ENCODE peak calls at places on chromosomes 3 and 15, in ten cellular contexts. One of them, this sample, is unnamed.

GRCh38 chr3:16788440-16789057 is 96.2 kb upstream of the PLCL2 start:
- DNase-seq in activated CD4-positive, CD25-positive, alpha-beta regulatory T cell: no peak
- DNase-seq in GDM1: peak
- DNase-seq in fibroblast of lung: no peak
- DNase-seq in GM23248: no peak
- DNase-seq in T-helper 1 cell: no peak
- DNase-seq in amniotic stem cell: no peak
- DNase-seq in IMR-90: no peak
- DNase-seq in brain microvascular endothelial cell: no peak
- DNase-seq in M059J: no peak
- DNase-seq in this sample: no peak

GRCh38 chr3:58157649-58158048 is 53.1 kb downstream of the DNASE1L3 start:
- DNase-seq in activated CD4-positive, CD25-positive, alpha-beta regulatory T cell: no peak
- DNase-seq in GDM1: no peak
- DNase-seq in fibroblast of lung: no peak
- DNase-seq in GM23248: no peak
- DNase-seq in T-helper 1 cell: no peak
- DNase-seq in amniotic stem cell: no peak
- DNase-seq in IMR-90: no peak
- DNase-seq in brain microvascular endothelial cell: no peak
- DNase-seq in M059J: no peak
- DNase-seq in this sample: no peak

GRCh38 chr15:101570238-101570637 is 80.7 kb upstream of the PCSK6 start:
- DNase-seq in activated CD4-positive, CD25-positive, alpha-beta regulatory T cell: no peak
- DNase-seq in GDM1: no peak
- DNase-seq in fibroblast of lung: no peak
- DNase-seq in GM23248: peak
- DNase-seq in T-helper 1 cell: no peak
- DNase-seq in amniotic stem cell: no peak
- DNase-seq in IMR-90: no peak
- DNase-seq in brain microvascular endothelial cell: no peak
- DNase-seq in M059J: no peak
- DNase-seq in this sample: no peak

GRCh38 chr3:129006864-129007263 is 5.8 kb downstream of the EFCC1 start:
- DNase-seq in activated CD4-positive, CD25-positive, alpha-beta regulatory T cell: no peak
- DNase-seq in GDM1: no peak
- DNase-seq in fibroblast of lung: no peak
- DNase-seq in GM23248: no peak
- DNase-seq in T-helper 1 cell: no peak
- DNase-seq in amniotic stem cell: no peak
- DNase-seq in IMR-90: no peak
- DNase-seq in brain microvascular endothelial cell: no peak
- DNase-seq in M059J: no peak
- DNase-seq in this sample: no peak

GRCh38 chr3:191328383-191328962 is 721 bp upstream of the CCDC50 start:
- DNase-seq in activated CD4-positive, CD25-positive, alpha-beta regulatory T cell: no peak
- DNase-seq in GDM1: no peak
- DNase-seq in fibroblast of lung: no peak
- DNase-seq in GM23248: no peak
- DNase-seq in T-helper 1 cell: no peak
- DNase-seq in amniotic stem cell: no peak
- DNase-seq in IMR-90: no peak
- DNase-seq in brain microvascular endothelial cell: no peak
- DNase-seq in M059J: no peak
- DNase-seq in this sample: no peak

GRCh38 chr15:49718234-49718633 is 97.4 kb downstream of the DTWD1 start:
- DNase-seq in activated CD4-positive, CD25-positive, alpha-beta regulatory T cell: no peak
- DNase-seq in GDM1: no peak
- DNase-seq in fibroblast of lung: peak
- DNase-seq in GM23248: peak
- DNase-seq in T-helper 1 cell: no peak
- DNase-seq in amniotic stem cell: no peak
- DNase-seq in IMR-90: peak
- DNase-seq in brain microvascular endothelial cell: no peak
- DNase-seq in M059J: no peak
- DNase-seq in this sample: no peak

GRCh38 chr3:6326760-6327159 is 534.2 kb upstream of the GRM7 start:
- DNase-seq in activated CD4-positive, CD25-positive, alpha-beta regulatory T cell: no peak
- DNase-seq in GDM1: no peak
- DNase-seq in fibroblast of lung: no peak
- DNase-seq in GM23248: no peak
- DNase-seq in T-helper 1 cell: no peak
- DNase-seq in amniotic stem cell: no peak
- DNase-seq in IMR-90: no peak
- DNase-seq in brain microvascular endothelial cell: no peak
- DNase-seq in M059J: no peak
- DNase-seq in this sample: no peak

GRCh38 chr15:68994981-68995753 is 19.3 kb upstream of the NOX5 start:
- DNase-seq in activated CD4-positive, CD25-positive, alpha-beta regulatory T cell: no peak
- DNase-seq in GDM1: no peak
- DNase-seq in fibroblast of lung: no peak
- DNase-seq in GM23248: no peak
- DNase-seq in T-helper 1 cell: no peak
- DNase-seq in amniotic stem cell: no peak
- DNase-seq in IMR-90: no peak
- DNase-seq in brain microvascular endothelial cell: no peak
- DNase-seq in M059J: no peak
- DNase-seq in this sample: peak

GRCh38 chr3:187889106-187889505 is 143.8 kb upstream of the BCL6 start:
- DNase-seq in activated CD4-positive, CD25-positive, alpha-beta regulatory T cell: no peak
- DNase-seq in GDM1: no peak
- DNase-seq in fibroblast of lung: no peak
- DNase-seq in GM23248: no peak
- DNase-seq in T-helper 1 cell: no peak
- DNase-seq in amniotic stem cell: no peak
- DNase-seq in IMR-90: no peak
- DNase-seq in brain microvascular endothelial cell: no peak
- DNase-seq in M059J: no peak
- DNase-seq in this sample: no peak

GRCh38 chr15:78853500-78853899 is 19.2 kb upstream of the MORF4L1 start:
- DNase-seq in activated CD4-positive, CD25-positive, alpha-beta regulatory T cell: no peak
- DNase-seq in GDM1: no peak
- DNase-seq in fibroblast of lung: no peak
- DNase-seq in GM23248: no peak
- DNase-seq in T-helper 1 cell: no peak
- DNase-seq in amniotic stem cell: no peak
- DNase-seq in IMR-90: no peak
- DNase-seq in brain microvascular endothelial cell: no peak
- DNase-seq in M059J: no peak
- DNase-seq in this sample: no peak

GRCh38 chr15:88918738-88919137 is 5.6 kb upstream of the MFGE8 start:
- DNase-seq in activated CD4-positive, CD25-positive, alpha-beta regulatory T cell: no peak
- DNase-seq in GDM1: no peak
- DNase-seq in fibroblast of lung: peak
- DNase-seq in GM23248: peak
- DNase-seq in T-helper 1 cell: no peak
- DNase-seq in amniotic stem cell: peak
- DNase-seq in IMR-90: peak
- DNase-seq in brain microvascular endothelial cell: peak
- DNase-seq in M059J: peak
- DNase-seq in this sample: no peak

GRCh38 chr15:35308802-35309201 is 223.7 kb upstream of the NANOGP8 start:
- DNase-seq in activated CD4-positive, CD25-positive, alpha-beta regulatory T cell: no peak
- DNase-seq in GDM1: no peak
- DNase-seq in fibroblast of lung: peak
- DNase-seq in GM23248: peak
- DNase-seq in T-helper 1 cell: no peak
- DNase-seq in amniotic stem cell: peak
- DNase-seq in IMR-90: peak
- DNase-seq in brain microvascular endothelial cell: peak
- DNase-seq in M059J: peak
- DNase-seq in this sample: no peak

GRCh38 chr3:56369914-56370313 is 98.4 kb downstream of the ERC2 start:
- DNase-seq in activated CD4-positive, CD25-positive, alpha-beta regulatory T cell: no peak
- DNase-seq in GDM1: no peak
- DNase-seq in fibroblast of lung: no peak
- DNase-seq in GM23248: no peak
- DNase-seq in T-helper 1 cell: no peak
- DNase-seq in amniotic stem cell: no peak
- DNase-seq in IMR-90: no peak
- DNase-seq in brain microvascular endothelial cell: no peak
- DNase-seq in M059J: no peak
- DNase-seq in this sample: no peak

GRCh38 chr3:101827211-101828174 is 21.8 kb upstream of the NFKBIZ start:
- DNase-seq in activated CD4-positive, CD25-positive, alpha-beta regulatory T cell: peak
- DNase-seq in GDM1: no peak
- DNase-seq in fibroblast of lung: peak
- DNase-seq in GM23248: peak
- DNase-seq in T-helper 1 cell: peak
- DNase-seq in amniotic stem cell: peak
- DNase-seq in IMR-90: peak
- DNase-seq in brain microvascular endothelial cell: peak
- DNase-seq in M059J: peak
- DNase-seq in this sample: no peak

GRCh38 chr3:106261915-106262683 is 393.3 kb upstream of the CBLB start:
- DNase-seq in activated CD4-positive, CD25-positive, alpha-beta regulatory T cell: no peak
- DNase-seq in GDM1: no peak
- DNase-seq in fibroblast of lung: peak
- DNase-seq in GM23248: peak
- DNase-seq in T-helper 1 cell: no peak
- DNase-seq in amniotic stem cell: no peak
- DNase-seq in IMR-90: peak
- DNase-seq in brain microvascular endothelial cell: peak
- DNase-seq in M059J: peak
- DNase-seq in this sample: no peak

GRCh38 chr15:58465866-58466517 is 34.2 kb downstream of the LIPC start:
- DNase-seq in activated CD4-positive, CD25-positive, alpha-beta regulatory T cell: no peak
- DNase-seq in GDM1: no peak
- DNase-seq in fibroblast of lung: no peak
- DNase-seq in GM23248: peak
- DNase-seq in T-helper 1 cell: no peak
- DNase-seq in amniotic stem cell: no peak
- DNase-seq in IMR-90: peak
- DNase-seq in brain microvascular endothelial cell: no peak
- DNase-seq in M059J: no peak
- DNase-seq in this sample: no peak

GRCh38 chr15:28191832-28192231 is 92.7 kb upstream of the OCA2 start:
- DNase-seq in activated CD4-positive, CD25-positive, alpha-beta regulatory T cell: no peak
- DNase-seq in GDM1: no peak
- DNase-seq in fibroblast of lung: peak
- DNase-seq in GM23248: peak
- DNase-seq in T-helper 1 cell: no peak
- DNase-seq in amniotic stem cell: no peak
- DNase-seq in IMR-90: peak
- DNase-seq in brain microvascular endothelial cell: peak
- DNase-seq in M059J: no peak
- DNase-seq in this sample: no peak

GRCh38 chr3:106963446-106963845 is 413.8 kb upstream of the CCDC54 start:
- DNase-seq in activated CD4-positive, CD25-positive, alpha-beta regulatory T cell: no peak
- DNase-seq in GDM1: no peak
- DNase-seq in fibroblast of lung: peak
- DNase-seq in GM23248: peak
- DNase-seq in T-helper 1 cell: no peak
- DNase-seq in amniotic stem cell: peak
- DNase-seq in IMR-90: peak
- DNase-seq in brain microvascular endothelial cell: peak
- DNase-seq in M059J: peak
- DNase-seq in this sample: no peak

GRCh38 chr3:151816091-151816604 is 2.2 kb downstream of the AADAC start:
- DNase-seq in activated CD4-positive, CD25-positive, alpha-beta regulatory T cell: no peak
- DNase-seq in GDM1: no peak
- DNase-seq in fibroblast of lung: peak
- DNase-seq in GM23248: peak
- DNase-seq in T-helper 1 cell: no peak
- DNase-seq in amniotic stem cell: no peak
- DNase-seq in IMR-90: peak
- DNase-seq in brain microvascular endothelial cell: peak
- DNase-seq in M059J: peak
- DNase-seq in this sample: no peak

GRCh38 chr3:184338538-184338945 is 1.1 kb downstream of the FAM131A start:
- DNase-seq in activated CD4-positive, CD25-positive, alpha-beta regulatory T cell: no peak
- DNase-seq in GDM1: no peak
- DNase-seq in fibroblast of lung: peak
- DNase-seq in GM23248: peak
- DNase-seq in T-helper 1 cell: no peak
- DNase-seq in amniotic stem cell: no peak
- DNase-seq in IMR-90: peak
- DNase-seq in brain microvascular endothelial cell: peak
- DNase-seq in M059J: no peak
- DNase-seq in this sample: no peak

GRCh38 chr3:160935413-160936095 is 169.6 kb downstream of the B3GALNT1 start:
- DNase-seq in activated CD4-positive, CD25-positive, alpha-beta regulatory T cell: no peak
- DNase-seq in GDM1: no peak
- DNase-seq in fibroblast of lung: no peak
- DNase-seq in GM23248: no peak
- DNase-seq in T-helper 1 cell: no peak
- DNase-seq in amniotic stem cell: no peak
- DNase-seq in IMR-90: no peak
- DNase-seq in brain microvascular endothelial cell: no peak
- DNase-seq in M059J: no peak
- DNase-seq in this sample: no peak

GRCh38 chr15:84852212-84852611 is 32.2 kb upstream of the SLC28A1 start:
- DNase-seq in activated CD4-positive, CD25-positive, alpha-beta regulatory T cell: no peak
- DNase-seq in GDM1: no peak
- DNase-seq in fibroblast of lung: no peak
- DNase-seq in GM23248: no peak
- DNase-seq in T-helper 1 cell: no peak
- DNase-seq in amniotic stem cell: no peak
- DNase-seq in IMR-90: no peak
- DNase-seq in brain microvascular endothelial cell: no peak
- DNase-seq in M059J: no peak
- DNase-seq in this sample: no peak

GRCh38 chr3:68878322-68878721 is 54.0 kb downstream of the TAFA4 start:
- DNase-seq in activated CD4-positive, CD25-positive, alpha-beta regulatory T cell: no peak
- DNase-seq in GDM1: no peak
- DNase-seq in fibroblast of lung: peak
- DNase-seq in GM23248: peak
- DNase-seq in T-helper 1 cell: no peak
- DNase-seq in amniotic stem cell: no peak
- DNase-seq in IMR-90: peak
- DNase-seq in brain microvascular endothelial cell: peak
- DNase-seq in M059J: peak
- DNase-seq in this sample: no peak

GRCh38 chr15:57259511-57260143 is 116.7 kb upstream of the CGNL1 start:
- DNase-seq in activated CD4-positive, CD25-positive, alpha-beta regulatory T cell: no peak
- DNase-seq in GDM1: no peak
- DNase-seq in fibroblast of lung: no peak
- DNase-seq in GM23248: no peak
- DNase-seq in T-helper 1 cell: no peak
- DNase-seq in amniotic stem cell: no peak
- DNase-seq in IMR-90: no peak
- DNase-seq in brain microvascular endothelial cell: no peak
- DNase-seq in M059J: no peak
- DNase-seq in this sample: no peak

GRCh38 chr3:106085998-106086397 is 217.2 kb upstream of the CBLB start:
- DNase-seq in activated CD4-positive, CD25-positive, alpha-beta regulatory T cell: no peak
- DNase-seq in GDM1: no peak
- DNase-seq in fibroblast of lung: no peak
- DNase-seq in GM23248: no peak
- DNase-seq in T-helper 1 cell: no peak
- DNase-seq in amniotic stem cell: no peak
- DNase-seq in IMR-90: no peak
- DNase-seq in brain microvascular endothelial cell: no peak
- DNase-seq in M059J: peak
- DNase-seq in this sample: no peak

GRCh38 chr3:195039180-195039843 is 231.6 kb downstream of the XXYLT1 start:
- DNase-seq in activated CD4-positive, CD25-positive, alpha-beta regulatory T cell: no peak
- DNase-seq in GDM1: no peak
- DNase-seq in fibroblast of lung: no peak
- DNase-seq in GM23248: no peak
- DNase-seq in T-helper 1 cell: no peak
- DNase-seq in amniotic stem cell: no peak
- DNase-seq in IMR-90: no peak
- DNase-seq in brain microvascular endothelial cell: no peak
- DNase-seq in M059J: no peak
- DNase-seq in this sample: no peak

GRCh38 chr3:70539908-70540307 is 227.5 kb upstream of the MDFIC2 start:
- DNase-seq in activated CD4-positive, CD25-positive, alpha-beta regulatory T cell: no peak
- DNase-seq in GDM1: no peak
- DNase-seq in fibroblast of lung: no peak
- DNase-seq in GM23248: no peak
- DNase-seq in T-helper 1 cell: no peak
- DNase-seq in amniotic stem cell: no peak
- DNase-seq in IMR-90: no peak
- DNase-seq in brain microvascular endothelial cell: no peak
- DNase-seq in M059J: no peak
- DNase-seq in this sample: no peak

GRCh38 chr15:64017082-64017588 is 29.1 kb downstream of the DAPK2 start:
- DNase-seq in activated CD4-positive, CD25-positive, alpha-beta regulatory T cell: no peak
- DNase-seq in GDM1: no peak
- DNase-seq in fibroblast of lung: no peak
- DNase-seq in GM23248: peak
- DNase-seq in T-helper 1 cell: no peak
- DNase-seq in amniotic stem cell: no peak
- DNase-seq in IMR-90: peak
- DNase-seq in brain microvascular endothelial cell: peak
- DNase-seq in M059J: peak
- DNase-seq in this sample: no peak